ENCODE peak calls at places on chromosome 2, in ten cellular contexts. Y, F, U, P, X, V, M, B, K and L are unnamed samples.

GRCh38 chr2:8617048-8617447 is 64.8 kb upstream of the ID2 start:
- DNase-seq in Y (no peak), F (no peak), U (no peak), P (no peak), X (no peak), V (no peak), M (no peak), B (no peak), K (no peak), L (no peak)

GRCh38 chr2:133477614-133477990 is 90.7 kb downstream of the NCKAP5 start:
- DNase-seq in Y (no peak), F (no peak), U (peak; percentile 40), P (no peak), X (peak; percentile 79), V (peak; percentile 42), M (no peak), B (no peak), K (no peak), L (no peak)

GRCh38 chr2:188367164-188367563 is 75.5 kb downstream of the GULP1 start:
- DNase-seq in Y (no peak), F (no peak), U (no peak), P (no peak), X (no peak), V (no peak), M (no peak), B (no peak), K (no peak), L (no peak)

GRCh38 chr2:17646096-17646554 is 105.6 kb downstream of the VSNL1 start:
- DNase-seq in Y (no peak), F (peak; percentile 80), U (peak; percentile 87), P (peak; percentile 45), X (peak; percentile 40), V (peak; percentile 66), M (peak; percentile 64), B (peak; percentile 44), K (peak; percentile 87), L (no peak)

GRCh38 chr2:152740743-152741328 is 22.4 kb downstream of the ARL6IP6 start:
- DNase-seq in Y (no peak), F (peak; percentile 55), U (no peak), P (peak; percentile 49), X (no peak), V (peak; percentile 30), M (peak; percentile 43), B (peak; percentile 49), K (no peak), L (no peak)

GRCh38 chr2:231348173-231348572 is 47.3 kb upstream of the B3GNT7 start:
- DNase-seq in Y (no peak), F (no peak), U (no peak), P (no peak), X (no peak), V (no peak), M (no peak), B (no peak), K (no peak), L (peak; percentile 8)

GRCh38 chr2:111957872-111958354 is 59.5 kb downstream of the MERTK start:
- DNase-seq in Y (no peak), F (no peak), U (no peak), P (no peak), X (no peak), V (no peak), M (no peak), B (no peak), K (no peak), L (no peak)

GRCh38 chr2:237297421-237298155 is 116.4 kb downstream of the COL6A3 start:
- DNase-seq in Y (no peak), F (no peak), U (no peak), P (no peak), X (no peak), V (peak; percentile 78), M (no peak), B (no peak), K (no peak), L (no peak)

GRCh38 chr2:239244625-239245024 is 156.2 kb downstream of the HDAC4 start:
- DNase-seq in Y (no peak), F (no peak), U (no peak), P (no peak), X (no peak), V (no peak), M (no peak), B (no peak), K (no peak), L (peak; percentile 59)

GRCh38 chr2:239246723-239247122 is 154.1 kb downstream of the HDAC4 start:
- DNase-seq in Y (no peak), F (no peak), U (no peak), P (no peak), X (peak; percentile 19), V (no peak), M (no peak), B (peak; percentile 62), K (peak; percentile 61), L (peak; percentile 54)

GRCh38 chr2:239247401-239248245 is 153.2 kb downstream of the HDAC4 start:
- DNase-seq in Y (no peak), F (no peak), U (no peak), P (no peak), X (no peak), V (peak; percentile 94), M (no peak), B (peak; percentile 99), K (no peak), L (peak; percentile 43)

GRCh38 chr2:239245107-239245506 is 155.7 kb downstream of the HDAC4 start:
- DNase-seq in Y (no peak), F (no peak), U (no peak), P (no peak), X (no peak), V (no peak), M (no peak), B (no peak), K (no peak), L (no peak)

GRCh38 chr2:239245872-239246701 is 154.7 kb downstream of the HDAC4 start:
- DNase-seq in Y (peak; percentile 23), F (peak; percentile 35), U (no peak), P (no peak), X (no peak), V (peak; percentile 19), M (peak; percentile 63), B (no peak), K (peak; percentile 76), L (peak; percentile 65)
- H3K27ac ChIP-seq in Y (no peak overlapping the region), F (no peak overlapping the region), U (no peak overlapping the region), P (no peak overlapping the region), X (peak overlapping the region; percentile 81), V (no peak overlapping the region), M (peak overlapping the region; percentile 75), B (peak overlapping the region; percentile 95), K (peak overlapping the region; percentile 69), L (no peak overlapping the region)

GRCh38 chr2:156342252-156343095 is 10.0 kb upstream of the NR4A2 start:
- DNase-seq in Y (peak; percentile 96), F (peak; percentile 94), U (peak; percentile 87), P (peak; percentile 80), X (no peak), V (peak; percentile 89), M (peak; percentile 85), B (peak; percentile 84), K (peak; percentile 95), L (peak; percentile 97)
- H3K4me3 ChIP-seq in Y (peak overlapping the region; percentile 76), F (peak overlapping the region; percentile 83), U (peak overlapping the region; percentile 90), P (peak overlapping the region; percentile 88), X (peak overlapping the region; percentile 92), V (peak overlapping the region; percentile 74), M (peak overlapping the region; percentile 68), B (peak overlapping the region; percentile 77), K (peak overlapping the region; percentile 71), L (peak overlapping the region; percentile 91)

GRCh38 chr2:25980951-25981350 is 1.3 kb downstream of the KIF3C start:
- DNase-seq in Y (no peak), F (no peak), U (no peak), P (no peak), X (no peak), V (no peak), M (no peak), B (no peak), K (no peak), L (no peak)

GRCh38 chr2:25982968-25983280 is 627 bp upstream of the KIF3C start:
- DNase-seq in Y (no peak), F (no peak), U (no peak), P (no peak), X (no peak), V (no peak), M (no peak), B (no peak), K (no peak), L (no peak)

GRCh38 chr2:25982273-25982967 is at the start of gene KIF3C:
- DNase-seq in Y (peak; percentile 67), F (peak; percentile 97), U (peak; percentile 58), P (peak; percentile 89), X (no peak), V (peak; percentile 45), M (peak; percentile 95), B (no peak), K (peak; percentile 71), L (no peak)

GRCh38 chr2:25981596-25982272 is 563 bp downstream of the KIF3C start:
- DNase-seq in Y (no peak), F (peak; percentile 51), U (no peak), P (peak; percentile 67), X (no peak), V (no peak), M (peak; percentile 82), B (no peak), K (no peak), L (no peak)

DNA sequence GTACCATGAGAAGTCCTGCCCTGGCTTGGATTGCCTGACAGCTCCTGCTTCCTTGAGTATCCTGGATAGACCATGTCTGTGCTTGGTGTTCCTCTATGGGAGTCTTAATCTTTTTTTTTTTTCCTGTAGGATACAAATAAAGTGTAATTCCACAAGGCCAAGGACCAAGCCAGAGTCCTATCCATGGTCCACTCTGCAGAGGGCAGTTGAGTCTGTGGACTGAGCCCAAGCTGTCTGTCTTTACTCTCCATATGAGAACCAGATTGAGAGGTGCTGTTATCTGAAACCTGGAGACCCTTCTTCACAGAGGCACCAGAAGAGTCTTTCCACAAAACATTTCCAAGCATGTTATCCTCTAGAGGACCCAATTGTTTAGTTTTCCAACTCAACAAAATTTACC is 1.4 kb upstream of the KIF3C start:
- DNase-seq in Y (no peak), F (no peak), U (no peak), P (no peak), X (no peak), V (no peak), M (no peak), B (no peak), K (no peak), L (no peak)
- TF ChIP-seq CTCF in Y (no peak), F (no peak), U (peak; percentile 54), P (no peak), X (no peak), V (no peak), M (no peak), B (no peak), K (no peak), L (no peak)

GRCh38 chr2:7061436-7061779 is 144.2 kb downstream of the RNF144A start:
- DNase-seq in Y (no peak), F (no peak), U (no peak), P (no peak), X (no peak), V (no peak), M (no peak), B (no peak), K (no peak), L (no peak)

GRCh38 chr2:7061921-7062320 is 144.7 kb downstream of the RNF144A start:
- DNase-seq in Y (no peak), F (no peak), U (no peak), P (no peak), X (no peak), V (no peak), M (peak; percentile 50), B (no peak), K (no peak), L (no peak)

GRCh38 chr2:7060602-7061435 is 143.6 kb downstream of the RNF144A start:
- DNase-seq in Y (no peak), F (no peak), U (no peak), P (no peak), X (no peak), V (no peak), M (no peak), B (no peak), K (no peak), L (no peak)

GRCh38 chr2:7057865-7058400 is 140.7 kb downstream of the RNF144A start:
- DNase-seq in Y (no peak), F (no peak), U (no peak), P (no peak), X (no peak), V (no peak), M (no peak), B (no peak), K (no peak), L (no peak)

DNA sequence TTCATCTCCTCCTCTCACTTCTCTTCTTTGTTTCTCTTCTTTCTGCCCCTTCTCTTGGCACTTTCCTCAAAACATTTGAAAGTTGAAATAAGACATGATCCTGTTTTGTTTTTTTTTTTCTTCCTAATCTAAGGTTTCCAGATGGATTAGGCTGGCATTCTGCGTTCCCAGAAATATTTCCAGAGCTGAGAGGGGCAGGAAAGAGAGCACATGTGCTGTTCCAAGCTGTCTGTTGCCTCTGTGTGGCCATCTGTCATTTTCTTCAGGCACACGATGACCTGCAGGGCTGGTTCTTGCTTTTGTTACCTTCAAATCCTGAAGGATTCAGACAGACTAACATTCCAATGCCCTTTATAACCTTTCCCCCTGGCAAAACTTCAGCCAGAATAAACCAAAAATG is 142.9 kb downstream of the RNF144A start:
- DNase-seq in Y (no peak), F (no peak), U (no peak), P (no peak), X (no peak), V (no peak), M (no peak), B (no peak), K (no peak), L (no peak)
- H3K27ac ChIP-seq in Y (no peak overlapping the region), F (no peak overlapping the region), U (no peak overlapping the region), P (no peak overlapping the region), X (no peak overlapping the region), V (no peak overlapping the region), M (peak overlapping the region; percentile 43), B (no peak overlapping the region), K (no peak overlapping the region), L (no peak overlapping the region)